ENCODE peak calls at places on chromosomes 6 and 20, in six cellular contexts. O is HepG2, Y is GM12865, M is prostate gland, A is H1, F is GM10248. J is an unnamed sample.

GRCh38 chr20:3041818-3042504 is 1.5 kb upstream of the GNRH2 start:
- DNase-seq in F (no peak), M (no peak), O (no peak), Y (no peak), A (no peak), J (no peak)

GRCh38 chr6:16756660-16757270 is 4.5 kb downstream of the ATXN1 start:
- DNase-seq in A (no peak), O (no peak), F (no peak), M (no peak), Y (no peak), J (no peak)

GRCh38 chr20:50071039-50071888 is 41.7 kb downstream of the UBE2V1 start:
- DNase-seq in A (peak), F (peak), O (peak), M (peak), Y (peak), J (peak)

GRCh38 chr20:56257604-56258003 is 9.1 kb downstream of the MC3R start:
- DNase-seq in F (no peak), M (no peak), O (no peak), A (no peak), Y (no peak), J (no peak)

GRCh38 chr20:45329497-45330319 is 18.5 kb downstream of the SDC4 start:
- DNase-seq in Y (no peak), M (peak), F (no peak), O (no peak), A (no peak), J (no peak)

GRCh38 chr6:113654396-113654795 is 202.7 kb upstream of the MARCKS start:
- DNase-seq in M (peak), Y (no peak), A (no peak), O (no peak), F (no peak), J (no peak)

GRCh38 chr6:3403244-3404154 is 53.4 kb downstream of the SLC22A23 start:
- DNase-seq in Y (no peak), A (no peak), O (peak), M (peak), F (no peak), J (no peak)

GRCh38 chr20:38084425-38084951 is 50.9 kb downstream of the RPRD1B start:
- DNase-seq in A (no peak), M (peak), O (peak), Y (no peak), F (no peak), J (no peak)

GRCh38 chr20:47117789-47118188 is 223.1 kb downstream of the EYA2 start:
- DNase-seq in M (peak), A (no peak), F (no peak), Y (no peak), O (no peak), J (no peak)

GRCh38 chr6:28816909-28817807 is 106.6 kb downstream of the TRIM27 start:
- DNase-seq in O (peak), M (no peak), F (no peak), Y (peak), A (no peak), J (peak)

GRCh38 chr20:49360242-49360968 is 82.5 kb upstream of the ZNFX1 start:
- DNase-seq in O (peak), M (no peak), F (no peak), Y (no peak), A (no peak), J (no peak)

GRCh38 chr6:56889492-56889891 is 65.4 kb upstream of the BEND6 start:
- DNase-seq in F (no peak), Y (no peak), M (no peak), O (no peak), A (no peak), J (no peak)

GRCh38 chr20:46129955-46130481 is 11.9 kb downstream of the CD40 start:
- DNase-seq in F (no peak), M (no peak), Y (peak), O (no peak), A (no peak), J (no peak)

GRCh38 chr20:19633985-19634384 is 124.1 kb upstream of the RIN2 start:
- DNase-seq in Y (no peak), O (no peak), M (no peak), F (no peak), A (no peak), J (no peak)

GRCh38 chr6:138454976-138455706 is 44.2 kb downstream of the NHSL1 start:
- DNase-seq in O (no peak), M (peak), A (no peak), Y (peak), F (no peak), J (peak)

GRCh38 chr6:70552974-70553373 is 13.8 kb upstream of the SDHAF4 start:
- DNase-seq in Y (no peak), O (no peak), F (no peak), A (no peak), M (no peak), J (no peak)

GRCh38 chr6:70549327-70549726 is 17.4 kb upstream of the SDHAF4 start:
- DNase-seq in O (no peak), F (no peak), A (no peak), Y (no peak), M (no peak), J (no peak)

GRCh38 chr6:70547905-70548304 is 18.8 kb upstream of the SDHAF4 start:
- DNase-seq in F (no peak), M (no peak), Y (no peak), O (no peak), A (no peak), J (no peak)

GRCh38 chr6:70551566-70551965 is 15.2 kb upstream of the SDHAF4 start:
- DNase-seq in M (no peak), F (no peak), O (no peak), Y (no peak), A (no peak), J (no peak)

GRCh38 chr6:70547313-70547712 is 19.4 kb upstream of the SDHAF4 start:
- DNase-seq in M (no peak), Y (no peak), O (no peak), A (no peak), F (no peak), J (no peak)
- TF ChIP-seq CTCF in M (no peak), Y (peak), O (peak), A (peak), F (peak), J (no peak)

GRCh38 chr6:22737331-22737730 is 168.0 kb downstream of the HDGFL1 start:
- DNase-seq in O (no peak), A (peak), M (peak), F (no peak), Y (peak), J (no peak)
- TF ChIP-seq CTCF in O (no peak), A (peak), M (no peak), F (no peak), Y (peak), J (no peak)

GRCh38 chr20:31547017-31547675 is 32.9 kb downstream of the HM13 start:
- DNase-seq in O (peak), F (peak), M (peak), Y (peak), A (no peak), J (peak)
- TF ChIP-seq CTCF in O (peak), F (no peak), M (peak), Y (no peak), A (no peak), J (no peak)

GRCh38 chr6:163600331-163600730 is 185.8 kb downstream of the QKI start:
- DNase-seq in O (no peak), M (no peak), A (no peak), F (no peak), Y (no peak), J (no peak)

GRCh38 chr6:163592872-163593271 is 178.4 kb downstream of the QKI start:
- DNase-seq in O (no peak), A (no peak), F (no peak), Y (no peak), M (no peak), J (no peak)

GRCh38 chr6:163599684-163600083 is 185.2 kb downstream of the QKI start:
- DNase-seq in Y (no peak), M (no peak), O (no peak), F (no peak), A (no peak), J (no peak)

GRCh38 chr6:163599136-163599535 is 184.6 kb downstream of the QKI start:
- DNase-seq in A (no peak), Y (no peak), O (no peak), F (no peak), M (no peak), J (no peak)

GRCh38 chr6:163596174-163596573 is 181.7 kb downstream of the QKI start:
- DNase-seq in M (no peak), Y (no peak), F (no peak), A (no peak), O (peak), J (no peak)
- TF ChIP-seq CTCF in M (no peak), Y (no peak), F (no peak), A (no peak), O (no peak), J (no peak)

DNA sequence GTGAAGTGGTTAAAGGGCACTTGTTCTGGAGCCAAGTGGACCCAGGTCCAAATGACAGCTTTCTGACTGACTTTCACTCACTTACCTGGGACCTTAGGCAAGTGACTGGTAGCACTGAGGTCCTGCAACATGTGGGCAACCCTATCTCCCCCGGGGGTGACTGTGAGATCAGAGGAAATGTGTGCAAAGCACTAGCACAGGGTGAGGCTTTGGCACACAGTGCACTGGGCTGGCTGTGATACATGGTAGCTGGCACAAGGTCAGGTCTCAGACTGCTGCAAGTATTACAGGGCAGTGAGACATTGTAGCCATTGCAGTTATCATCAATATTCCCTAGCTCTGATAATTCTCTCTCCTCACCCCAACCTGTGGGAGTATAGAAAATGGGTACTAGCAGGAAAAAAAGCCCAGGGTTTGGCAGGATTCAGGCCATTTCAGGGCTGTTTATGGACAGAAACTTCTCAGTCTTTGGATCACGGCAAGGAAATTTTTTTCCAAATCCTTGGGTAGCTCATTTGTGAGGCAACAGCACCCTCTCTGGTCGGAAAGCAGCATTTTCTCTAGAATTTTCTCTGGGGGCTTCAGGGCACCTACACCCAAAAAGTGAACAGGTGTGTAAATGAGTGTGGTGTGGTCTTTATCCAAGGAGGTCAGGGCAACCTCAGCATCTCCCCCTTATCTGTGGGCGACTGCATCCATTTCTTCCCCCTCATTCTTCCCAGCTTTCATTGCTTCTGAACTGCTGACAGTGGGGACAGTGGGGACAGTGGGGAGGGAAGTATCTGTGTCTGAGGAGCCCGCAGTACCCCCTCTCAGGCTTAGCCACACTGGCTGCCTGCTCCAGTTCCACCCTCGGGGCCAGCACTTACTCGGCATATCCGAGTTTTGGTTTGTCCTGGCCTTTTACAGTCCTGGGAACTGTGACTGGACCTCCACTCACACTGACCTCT is 148.7 kb upstream of the PHACTR3 start:
- DNase-seq in M (peak), Y (peak), A (no peak), F (no peak), O (no peak), J (no peak)
- TF ChIP-seq CTCF in M (peak), Y (peak), A (peak), F (peak), O (peak), J (peak)

J was measured in activated CD8-positive, alpha-beta T cell treated with anti-CD3 and anti-CD28 coated beads for 36 hours.